ENCODE peak calls at places on chromosome 18, in six cellular contexts. F, R, A, Y, P and W are unnamed samples.

GRCh38 chr18:42839408-42839807 is 276.1 kb downstream of the RIT2 start:
- DNase-seq in A (peak; percentile 2), F (peak; percentile 23), P (no peak), R (no peak), Y (no peak), W (no peak)

GRCh38 chr18:59229681-59230443 is 9.9 kb downstream of the GRP start:
- DNase-seq in Y (no peak), A (no peak), P (no peak), R (no peak), F (no peak), W (no peak)

GRCh38 chr18:29418136-29418535 is 1241.2 kb upstream of the CDH2 start:
- DNase-seq in A (peak; percentile 72), R (no peak), F (peak; percentile 46), Y (no peak), P (no peak), W (peak; percentile 74)

GRCh38 chr18:50181590-50181989 is 13.4 kb downstream of the MYO5B start:
- DNase-seq in P (no peak), R (no peak), F (no peak), Y (no peak), A (no peak), W (no peak)

GRCh38 chr18:13223341-13224148 is 5.0 kb downstream of the LDLRAD4 start:
- DNase-seq in F (no peak), P (no peak), R (no peak), A (no peak), Y (no peak), W (no peak)

GRCh38 chr18:525066-525797 is 24.7 kb upstream of the COLEC12 start:
- DNase-seq in Y (peak; percentile 98), F (no peak), P (no peak), R (no peak), A (peak; percentile 75), W (no peak)

GRCh38 chr18:57624988-57625387 is 3.4 kb upstream of the NARS1 start:
- DNase-seq in F (no peak), P (no peak), Y (no peak), A (no peak), R (no peak), W (peak; percentile 47)

GRCh38 chr18:23321996-23322395 is 131.1 kb upstream of the RIOK3 start:
- DNase-seq in Y (no peak), R (no peak), A (no peak), P (no peak), F (no peak), W (no peak)

GRCh38 chr18:41391616-41392610 is 563.1 kb upstream of the PIK3C3 start:
- DNase-seq in F (peak; percentile 60), Y (peak; percentile 54), R (peak; percentile 67), P (peak; percentile 12), A (peak; percentile 5), W (peak; percentile 68)

GRCh38 chr18:58229162-58229561 is 185.1 kb downstream of the NEDD4L start:
- DNase-seq in P (no peak), A (no peak), F (no peak), R (no peak), Y (no peak), W (no peak)

GRCh38 chr18:79420033-79420745 is 24.5 kb downstream of the NFATC1 start:
- DNase-seq in Y (no peak), A (no peak), P (no peak), R (peak; percentile 22), F (no peak), W (no peak)

GRCh38 chr18:65735166-65735565 is 15.6 kb upstream of the CDH7 start:
- DNase-seq in F (no peak), Y (no peak), R (no peak), A (no peak), P (no peak), W (no peak)

GRCh38 chr18:54700580-54700979 is 109.5 kb downstream of the DYNAP start:
- DNase-seq in R (no peak), A (no peak), P (no peak), F (no peak), Y (no peak), W (no peak)

GRCh38 chr18:31099490-31100230 is 2.6 kb downstream of the DSC2 start:
- DNase-seq in Y (no peak), P (no peak), R (no peak), F (no peak), A (no peak), W (no peak)

GRCh38 chr18:8480506-8481328 is 128.5 kb upstream of the RAB12 start:
- DNase-seq in A (peak; percentile 81), P (no peak), Y (peak; percentile 50), F (no peak), R (no peak), W (peak; percentile 67)

GRCh38 chr18:48948112-48949050 is 2.4 kb downstream of the SMAD7 start:
- DNase-seq in P (peak; percentile 43), F (no peak), Y (peak; percentile 67), R (peak; percentile 80), A (peak; percentile 83), W (peak; percentile 45)

GRCh38 chr18:74436158-74436755 is 20.9 kb downstream of the DIPK1C start:
- DNase-seq in P (no peak), Y (no peak), F (no peak), A (no peak), R (no peak), W (no peak)

GRCh38 chr18:45408218-45408617 is 207.1 kb upstream of the SLC14A2 start:
- DNase-seq in A (no peak), P (no peak), Y (no peak), R (no peak), F (peak; percentile 15), W (peak; percentile 28)

GRCh38 chr18:51668101-51668500 is 470.6 kb upstream of the MEX3C start:
- DNase-seq in F (no peak), Y (peak; percentile 2), A (peak; percentile 32), R (peak; percentile 58), P (peak; percentile 17), W (peak; percentile 56)

GRCh38 chr18:5768454-5768853 is 126.9 kb downstream of the TMEM200C start:
- DNase-seq in A (no peak), P (no peak), F (no peak), R (no peak), Y (no peak), W (no peak)

GRCh38 chr18:10455726-10456453 is 1.5 kb downstream of the APCDD1 start:
- DNase-seq in R (no peak), A (no peak), Y (no peak), F (no peak), P (no peak), W (no peak)
- H3K4me3 ChIP-seq in R (peak overlapping the region; percentile 78), A (no peak overlapping the region), Y (no peak overlapping the region), F (no peak overlapping the region), P (peak overlapping the region; percentile 68), W (peak overlapping the region; percentile 56)

GRCh38 chr18:26159353-26159752 is 25.7 kb downstream of the PSMA8 start:
- DNase-seq in R (no peak), P (no peak), F (no peak), Y (peak; percentile 6), A (peak; percentile 11), W (peak; percentile 7)
- TF ChIP-seq CTCF in R (no peak), P (no peak), F (peak; percentile 11), Y (no peak), A (no peak), W (peak; percentile 8)

GRCh38 chr18:62982600-62983251 is 267.4 kb downstream of the PHLPP1 start:
- DNase-seq in A (peak; percentile 80), R (no peak), Y (peak; percentile 65), F (no peak), P (no peak), W (peak; percentile 55)
- H3K4me3 ChIP-seq in A (peak overlapping the region; percentile 67), R (peak overlapping the region; percentile 31), Y (no peak overlapping the region), F (no peak overlapping the region), P (peak overlapping the region; percentile 40), W (no peak overlapping the region)

GRCh38 chr18:64100136-64100922 is 48.6 kb downstream of the LINC00305 start:
- DNase-seq in R (no peak), A (no peak), P (no peak), Y (no peak), F (no peak), W (no peak)
- TF ChIP-seq CTCF in R (no peak), A (no peak), P (no peak), Y (no peak), F (no peak), W (no peak)

DNA sequence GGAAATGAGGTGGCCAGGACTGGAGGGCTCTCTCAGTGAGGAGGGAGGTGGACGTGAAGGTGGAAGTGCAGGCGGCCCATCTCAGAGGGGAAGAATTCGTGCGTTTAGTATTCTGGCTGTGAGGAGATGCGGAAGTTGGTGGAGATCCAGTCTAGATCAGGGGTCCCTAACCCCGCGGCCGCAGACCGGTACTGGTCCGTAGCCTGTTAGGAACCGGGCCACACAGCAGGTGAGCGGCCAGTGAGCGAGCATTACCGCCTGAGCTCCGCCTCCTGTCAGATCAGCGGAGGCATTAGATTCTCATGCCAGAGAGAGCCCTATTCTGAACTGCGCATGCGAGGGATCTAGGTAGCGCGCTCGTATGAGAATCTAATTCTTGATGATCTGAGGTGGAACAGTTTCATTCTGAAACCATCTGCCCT is 1.6 kb upstream of the FHOD3 start:
- DNase-seq in A (no peak), Y (no peak), P (no peak), F (no peak), R (no peak), W (no peak)
- H3K4me3 ChIP-seq in A (no peak overlapping the region), Y (no peak overlapping the region), P (peak overlapping the region; percentile 86), F (peak overlapping the region; percentile 59), R (peak overlapping the region; percentile 62), W (no peak overlapping the region)